ENCODE peak calls at places on chromosomes 5 and 9, in nine cellular contexts. F, X, J, K, Y, O, R, Z and W are unnamed samples. For H3K4me1, the result is how much of the 10 kb centered on the place peaks cover.

GRCh38 chr9:137793196-137793841 is 84.3 kb upstream of the CACNA1B start:
- DNase-seq in F (no peak), X (no peak), J (no peak), K (no peak), Y (no peak), O (no peak), R (no peak), Z (no peak), W (no peak)

GRCh38 chr5:73825219-73825618 is 199.2 kb downstream of the ARHGEF28 start:
- DNase-seq in F (no peak), X (no peak), J (no peak), K (no peak), Y (no peak), O (no peak), R (no peak), Z (no peak), W (no peak)

GRCh38 chr5:123085638-123086286 is 3.3 kb upstream of the PRDM6 start:
- DNase-seq in F (no peak), X (no peak), J (no peak), K (no peak), Y (no peak), O (no peak), R (no peak), Z (no peak), W (no peak)

GRCh38 chr5:143806568-143806967 is 5.4 kb upstream of the HMHB1 start:
- DNase-seq in F (no peak), X (no peak), J (no peak), K (no peak), Y (no peak), O (no peak), R (no peak), Z (no peak), W (no peak)

GRCh38 chr5:180209137-180209581 is at the start of gene RASGEF1C:
- DNase-seq in F (peak), X (no peak), J (no peak), K (peak), Y (peak), O (no peak), R (peak), Z (peak), W (peak)

GRCh38 chr5:172189693-172190296 is 1.8 kb upstream of the STK10 start:
- DNase-seq in F (no peak), X (no peak), J (no peak), K (no peak), Y (no peak), O (no peak), R (no peak), Z (no peak), W (no peak)

GRCh38 chr9:106718996-106719395 is 144.0 kb upstream of the ZNF462 start:
- DNase-seq in F (no peak), X (no peak), J (no peak), K (peak), Y (no peak), O (no peak), R (no peak), Z (no peak), W (no peak)

GRCh38 chr9:87567047-87567446 is 69.4 kb downstream of the DAPK1 start:
- DNase-seq in F (no peak), X (no peak), J (no peak), K (no peak), Y (no peak), O (no peak), R (no peak), Z (no peak), W (no peak)

GRCh38 chr5:129716235-129717030 is 31.5 kb upstream of the MINAR2 start:
- DNase-seq in F (no peak), X (no peak), J (no peak), K (peak), Y (no peak), O (no peak), R (no peak), Z (no peak), W (no peak)

GRCh38 chr9:113656771-113657670 is 193.5 kb downstream of the RGS3 start:
- DNase-seq in F (no peak), X (no peak), J (no peak), K (peak), Y (no peak), O (no peak), R (no peak), Z (no peak), W (peak)

GRCh38 chr9:100598641-100599145 is 20.8 kb downstream of the CAVIN4 start:
- DNase-seq in F (peak), X (peak), J (peak), K (peak), Y (peak), O (peak), R (peak), Z (peak), W (peak)

GRCh38 chr5:11251242-11251641 is 490.2 kb upstream of the DAP start:
- DNase-seq in F (no peak), X (no peak), J (no peak), K (peak), Y (no peak), O (no peak), R (no peak), Z (no peak), W (no peak)

GRCh38 chr5:111401906-111402305 is 110.4 kb downstream of the STARD4 start:
- DNase-seq in F (no peak), X (no peak), J (no peak), K (no peak), Y (no peak), O (no peak), R (no peak), Z (no peak), W (no peak)

GRCh38 chr9:129102791-129103594 is 7.6 kb downstream of the CRAT start:
- DNase-seq in F (peak), X (peak), J (peak), K (peak), Y (no peak), O (no peak), R (peak), Z (no peak), W (no peak)

GRCh38 chr5:66966439-66966838 is 230.2 kb downstream of the CD180 start:
- DNase-seq in F (no peak), X (no peak), J (no peak), K (no peak), Y (no peak), O (no peak), R (no peak), Z (no peak), W (no peak)

GRCh38 chr9:121294181-121294743 is 26.3 kb downstream of the GSN start:
- DNase-seq in F (no peak), X (no peak), J (no peak), K (no peak), Y (no peak), O (peak), R (no peak), Z (no peak), W (no peak)

GRCh38 chr5:91121347-91121993 is 261.6 kb downstream of the ARRDC3 start:
- DNase-seq in F (no peak), X (no peak), J (no peak), K (no peak), Y (no peak), O (no peak), R (no peak), Z (no peak), W (no peak)

GRCh38 chr9:110058304-110058953 is 149.5 kb downstream of the C9orf152 start:
- DNase-seq in F (peak), X (peak), J (peak), K (peak), Y (no peak), O (no peak), R (peak), Z (no peak), W (no peak)

GRCh38 chr9:133355881-133356357 is 368 bp downstream of the SURF1 start:
- DNase-seq in F (peak), X (no peak), J (peak), K (no peak), Y (no peak), O (no peak), R (no peak), Z (no peak), W (no peak)

GRCh38 chr5:171906703-171907590 is 99.5 kb downstream of the FBXW11 start:
- DNase-seq in F (no peak), X (no peak), J (no peak), K (no peak), Y (no peak), O (no peak), R (no peak), Z (no peak), W (no peak)

GRCh38 chr9:134178781-134179551 is 14.6 kb upstream of the RNU6ATAC start:
- DNase-seq in F (no peak), X (peak), J (no peak), K (no peak), Y (peak), O (peak), R (no peak), Z (no peak), W (peak)

GRCh38 chr5:62460578-62460983 is 48.0 kb downstream of the IPO11 start:
- DNase-seq in F (peak), X (no peak), J (peak), K (peak), Y (no peak), O (no peak), R (no peak), Z (no peak), W (no peak)

GRCh38 chr5:170000155-170000554 is 19.9 kb upstream of the INSYN2B start:
- DNase-seq in F (no peak), X (no peak), J (no peak), K (no peak), Y (no peak), O (no peak), R (no peak), Z (no peak), W (no peak)

GRCh38 chr5:59039296-59040006 is 456.6 kb downstream of the RAB3C start:
- DNase-seq in F (peak), X (peak), J (no peak), K (peak), Y (peak), O (peak), R (peak), Z (peak), W (peak)

GRCh38 chr5:9201761-9202160 is 344.1 kb downstream of the SEMA5A start:
- DNase-seq in F (no peak), X (no peak), J (no peak), K (peak), Y (no peak), O (no peak), R (no peak), Z (no peak), W (no peak)

GRCh38 chr9:99361827-99362226 is 139.7 kb downstream of the SEC61B start:
- DNase-seq in F (no peak), X (no peak), J (no peak), K (no peak), Y (no peak), O (no peak), R (no peak), Z (no peak), W (no peak)

GRCh38 chr5:1772634-1773033 is 27.0 kb downstream of the MRPL36 start:
- DNase-seq in F (peak), X (no peak), J (peak), K (peak), Y (no peak), O (no peak), R (no peak), Z (no peak), W (no peak)

GRCh38 chr5:38736089-38736488 is 109.7 kb upstream of the OSMR start:
- DNase-seq in F (no peak), X (no peak), J (no peak), K (no peak), Y (no peak), O (no peak), R (no peak), Z (no peak), W (no peak)

GRCh38 chr5:38742821-38743220 is 103.0 kb upstream of the OSMR start:
- DNase-seq in F (no peak), X (no peak), J (no peak), K (no peak), Y (no peak), O (no peak), R (no peak), Z (no peak), W (no peak)

GRCh38 chr5:38743562-38743961 is 102.2 kb upstream of the OSMR start:
- DNase-seq in F (no peak), X (no peak), J (no peak), K (no peak), Y (no peak), O (no peak), R (no peak), Z (no peak), W (no peak)

GRCh38 chr5:38734353-38734752 is 111.5 kb upstream of the OSMR start:
- DNase-seq in F (no peak), X (no peak), J (no peak), K (no peak), Y (no peak), O (no peak), R (no peak), Z (no peak), W (no peak)

GRCh38 chr5:38738898-38739743 is 106.7 kb upstream of the OSMR start:
- DNase-seq in F (no peak), X (no peak), J (no peak), K (peak), Y (no peak), O (no peak), R (no peak), Z (no peak), W (no peak)
- H3K4me3 ChIP-seq in F (no peak), X (no peak), J (no peak), K (no peak), Y (no peak), O (no peak), R (no peak), Z (no peak), W (no peak)

GRCh38 chr9:92295827-92296258 is 2.3 kb upstream of the IARS1 start:
- DNase-seq in F (no peak), X (no peak), J (peak), K (no peak), Y (no peak), O (no peak), R (no peak), Z (no peak), W (no peak)

GRCh38 chr9:92293075-92293354 is 482 bp downstream of the IARS1 start:
- DNase-seq in F (no peak), X (no peak), J (peak), K (no peak), Y (no peak), O (no peak), R (no peak), Z (no peak), W (no peak)

GRCh38 chr9:92293452-92294296 is at the start of gene IARS1:
- DNase-seq in F (peak), X (peak), J (peak), K (peak), Y (peak), O (peak), R (peak), Z (peak), W (peak)

GRCh38 chr9:92294297-92294676 is 790 bp upstream of the IARS1 start:
- DNase-seq in F (peak), X (no peak), J (peak), K (peak), Y (peak), O (no peak), R (peak), Z (no peak), W (no peak)

DNA sequence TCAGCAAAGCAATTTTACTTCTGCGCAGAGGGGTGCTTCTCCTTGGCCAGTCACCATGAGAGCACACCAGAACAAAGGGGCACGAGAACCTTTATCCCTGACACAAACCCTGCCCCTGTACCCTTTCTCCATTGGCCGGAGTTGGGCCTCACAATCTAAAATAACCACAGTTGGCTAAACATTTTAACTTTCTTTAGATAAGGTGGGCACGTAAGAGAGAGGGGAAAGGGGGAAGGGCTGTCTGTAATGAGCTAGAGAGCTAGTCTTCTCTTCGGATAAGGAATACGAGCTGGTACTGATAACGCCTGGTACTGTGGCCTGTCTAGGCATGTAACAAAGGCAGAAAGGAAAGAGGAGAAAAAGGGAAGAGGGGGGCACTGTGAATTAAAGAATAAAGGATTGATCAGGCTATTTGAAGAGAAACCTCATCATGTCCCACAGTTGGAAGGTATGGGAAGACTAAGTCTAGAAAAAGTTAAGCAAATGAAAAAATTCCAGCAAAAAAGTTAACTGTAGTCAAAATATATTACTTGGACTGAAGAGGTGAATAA is 1.8 kb upstream of the IARS1 start:
- DNase-seq in F (no peak), X (no peak), J (no peak), K (no peak), Y (no peak), O (no peak), R (no peak), Z (no peak), W (no peak)
- H3K4me1 ChIP-seq in F (under half), X (under half), J (half or more), K (under half), Y (under half), O (under half), R (under half), Z (under half), W (under half)

GRCh38 chr5:134511796-134512660 is 13.4 kb upstream of the JADE2 start:
- DNase-seq in F (no peak), X (peak), J (no peak), K (peak), Y (no peak), O (peak), R (peak), Z (no peak), W (peak)
- H3K4me3 ChIP-seq in F (no peak), X (no peak), J (no peak), K (no peak), Y (no peak), O (no peak), R (no peak), Z (no peak), W (no peak)

DNA sequence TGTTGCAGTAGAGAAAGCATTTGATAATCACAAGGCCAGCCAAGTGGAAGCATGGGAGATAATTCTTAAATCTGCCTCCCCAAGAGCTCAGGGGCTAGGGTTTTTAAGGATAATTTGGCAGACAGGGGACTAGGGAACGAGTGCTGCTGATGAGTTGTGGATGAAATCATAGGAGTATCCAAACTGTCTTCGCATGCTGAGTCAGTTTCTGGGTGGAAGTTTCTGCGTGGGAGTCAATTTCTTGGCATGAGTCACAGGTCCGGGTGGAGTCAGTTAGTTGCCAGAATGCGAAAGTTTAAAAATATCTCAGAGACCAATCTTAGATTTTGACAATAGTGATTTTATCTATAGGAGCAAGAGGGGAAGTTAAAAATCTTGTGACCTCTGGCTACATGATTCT is 112.6 kb downstream of the TMC1 start:
- DNase-seq in F (no peak), X (peak), J (no peak), K (peak), Y (no peak), O (no peak), R (no peak), Z (no peak), W (no peak)
- H3K4me1 ChIP-seq in F (under half), X (under half), J (under half), K (under half), Y (under half), O (under half), R (under half), Z (under half), W (under half)

DNA sequence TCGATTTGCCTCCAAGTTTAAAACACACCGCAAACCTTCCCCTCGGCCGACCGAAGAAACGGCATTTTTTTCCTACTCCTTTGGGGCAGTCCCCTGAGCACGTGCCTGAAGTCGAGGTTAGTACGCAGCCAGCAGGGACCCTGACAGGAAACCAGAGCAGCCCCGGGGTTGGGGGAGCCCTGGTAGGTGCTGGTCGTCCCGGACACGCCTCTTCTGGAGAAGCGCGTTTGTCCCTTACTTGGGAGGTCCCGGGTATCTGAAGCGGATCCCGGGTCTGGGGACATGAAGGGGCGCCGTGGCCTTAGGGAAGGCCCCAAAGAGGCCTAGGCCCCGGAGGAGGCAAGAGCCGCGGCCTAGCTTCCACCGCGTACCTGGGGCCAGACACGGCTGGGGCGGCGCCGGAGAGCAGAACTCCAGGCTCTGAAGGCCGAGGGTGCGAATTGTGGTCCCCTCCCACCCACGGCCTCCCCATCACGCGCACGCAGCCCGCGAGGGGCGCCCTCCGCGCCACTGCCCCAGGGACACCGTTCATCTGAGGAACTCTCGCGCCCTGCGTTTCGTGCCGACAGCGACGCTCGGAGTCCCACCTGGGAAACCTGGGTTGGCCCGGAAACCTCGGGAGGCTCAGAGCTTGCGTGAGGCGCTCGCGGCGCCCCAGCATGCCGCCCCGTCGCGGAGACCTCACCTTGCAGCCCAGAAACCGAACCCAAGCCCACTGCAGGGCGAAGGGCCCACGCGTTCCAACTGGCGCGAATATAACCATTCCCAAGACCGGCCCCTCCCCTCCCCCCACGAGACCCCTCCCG is 10.4 kb downstream of the OTP start:
- DNase-seq in F (no peak), X (no peak), J (peak), K (no peak), Y (no peak), O (no peak), R (no peak), Z (no peak), W (no peak)
- H3K4me3 ChIP-seq in F (no peak), X (no peak), J (no peak), K (no peak), Y (no peak), O (no peak), R (no peak), Z (no peak), W (no peak)

GRCh38 chr9:76458903-76459690 is at the start of gene GCNT1:
- DNase-seq in F (peak), X (peak), J (peak), K (peak), Y (peak), O (peak), R (peak), Z (peak), W (peak)
- H3K4me1 ChIP-seq in F (under half), X (under half), J (half or more), K (under half), Y (under half), O (under half), R (under half), Z (under half), W (under half)

DNA sequence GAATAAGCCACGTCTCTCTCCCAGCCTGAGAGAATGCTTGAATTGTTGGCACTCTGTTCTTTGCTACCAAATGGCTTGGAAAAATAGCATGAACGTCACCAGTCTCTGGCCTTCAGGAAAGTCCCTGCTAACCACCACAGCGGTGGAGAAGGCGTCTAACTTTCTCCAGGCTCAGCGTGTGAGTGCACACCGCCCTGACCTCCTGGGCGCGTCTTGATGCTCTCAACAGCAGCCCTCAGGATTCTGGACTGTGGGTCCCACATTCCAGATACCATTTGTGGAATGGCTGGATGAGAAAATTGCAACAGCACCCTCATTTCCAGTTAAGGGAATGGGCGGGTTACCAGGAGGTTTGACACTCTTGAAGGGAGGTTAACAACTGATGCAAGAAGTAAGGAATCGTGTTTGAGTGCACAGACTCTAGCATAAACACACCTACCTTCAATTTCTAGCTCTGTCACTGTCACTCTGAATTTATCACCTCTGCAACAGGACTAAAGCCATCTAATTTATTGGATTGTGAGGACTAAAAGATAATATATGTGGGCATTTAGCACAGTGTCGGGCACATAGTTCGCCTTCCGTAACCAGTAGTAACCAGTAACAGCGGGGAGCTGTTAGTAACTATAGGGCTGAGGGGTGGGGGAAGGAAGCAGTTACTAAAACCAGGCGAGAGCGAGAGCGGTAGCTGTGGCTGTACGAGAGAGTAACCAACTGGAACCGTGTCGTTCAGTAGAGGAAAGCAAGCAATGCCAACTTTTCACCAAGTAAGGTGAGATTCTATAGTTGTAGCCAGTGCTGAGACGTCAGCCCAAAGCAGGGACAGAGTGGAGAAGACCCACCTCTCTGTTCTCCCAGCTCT is 807 bp upstream of the PLGRKT start:
- DNase-seq in F (no peak), X (no peak), J (peak), K (peak), Y (peak), O (no peak), R (peak), Z (peak), W (no peak)
- H3K4me3 ChIP-seq in F (peak), X (peak), J (peak), K (peak), Y (peak), O (peak), R (peak), Z (peak), W (peak)

GRCh38 chr9:127899200-127899943 is at the start of gene ST6GALNAC6:
- DNase-seq in F (peak), X (peak), J (peak), K (peak), Y (peak), O (no peak), R (peak), Z (peak), W (peak)
- H3K4me1 ChIP-seq in F (half or more), X (under half), J (half or more), K (under half), Y (under half), O (half or more), R (under half), Z (under half), W (under half)